ENCODE peak calls at places on chromosomes 3 and 15, in eight cellular contexts. T is prostate gland, W is K562, B is AG10803, G is left ventricle myocardium inferior, K is lower lobe of right lung, Q is heart right ventricle, X is ascending aorta. V is an unnamed sample.

GRCh38 chr15:64775551-64776401 is at the start of gene RBPMS2:
- DNase-seq in T (no peak), W (no peak), B (no peak), G (peak; percentile 49), K (no peak), Q (peak; percentile 39), X (no peak), V (peak; percentile 22)

GRCh38 chr3:197392961-197393360 is 94.5 kb upstream of the DLG1 start:
- DNase-seq in T (no peak), W (no peak), B (no peak), G (no peak), K (no peak), Q (no peak), X (no peak), V (no peak)

GRCh38 chr3:32384938-32385337 is 6.7 kb upstream of the CMTM7 start:
- DNase-seq in T (no peak), W (peak; percentile 30), B (no peak), G (no peak), K (no peak), Q (peak; percentile 69), X (no peak), V (no peak)

GRCh38 chr3:191959876-191960418 is 499.0 kb downstream of the PYDC2 start:
- DNase-seq in T (no peak), W (no peak), B (no peak), G (no peak), K (no peak), Q (no peak), X (no peak), V (no peak)

GRCh38 chr15:75024102-75024636 is 779 bp downstream of the PPCDC start:
- DNase-seq in T (no peak), W (peak; percentile 53), B (peak; percentile 48), G (no peak), K (no peak), Q (no peak), X (no peak), V (peak; percentile 21)

GRCh38 chr3:161600185-161600584 is 103.6 kb downstream of the OTOL1 start:
- DNase-seq in T (no peak), W (no peak), B (peak; percentile 4), G (no peak), K (no peak), Q (no peak), X (no peak), V (no peak)

GRCh38 chr15:96869122-96869521 is 538.6 kb downstream of the NR2F2 start:
- DNase-seq in T (no peak), W (no peak), B (no peak), G (no peak), K (no peak), Q (no peak), X (no peak), V (no peak)

GRCh38 chr3:188003188-188004171 is 150.5 kb upstream of the LPP start:
- DNase-seq in T (no peak), W (no peak), B (no peak), G (no peak), K (no peak), Q (no peak), X (no peak), V (no peak)

GRCh38 chr3:11445883-11446282 is 173.7 kb downstream of the ATG7 start:
- DNase-seq in T (no peak), W (no peak), B (peak; percentile 43), G (no peak), K (no peak), Q (peak; percentile 22), X (no peak), V (peak; percentile 32)

GRCh38 chr3:128487813-128488635 is 5.0 kb downstream of the GATA2 start:
- DNase-seq in T (peak; percentile 96), W (peak; percentile 95), B (peak; percentile 90), G (peak; percentile 89), K (peak; percentile 77), Q (peak; percentile 94), X (no peak), V (peak; percentile 93)

GRCh38 chr3:141553055-141553454 is 66.2 kb downstream of the RASA2 start:
- DNase-seq in T (no peak), W (no peak), B (no peak), G (no peak), K (no peak), Q (no peak), X (no peak), V (no peak)

GRCh38 chr3:157544501-157545139 is 41.4 kb upstream of the VEPH1 start:
- DNase-seq in T (no peak), W (no peak), B (peak; percentile 94), G (no peak), K (no peak), Q (no peak), X (no peak), V (peak; percentile 83)

GRCh38 chr15:47194718-47195117 is 522.6 kb upstream of the SEMA6D start:
- DNase-seq in T (no peak), W (no peak), B (peak; percentile 17), G (no peak), K (no peak), Q (no peak), X (no peak), V (peak; percentile 32)

GRCh38 chr15:53918180-53919079 is 59.8 kb upstream of the UNC13C start:
- DNase-seq in T (no peak), W (no peak), B (no peak), G (no peak), K (no peak), Q (peak; percentile 40), X (no peak), V (no peak)

GRCh38 chr3:70277304-70277703 is 35.1 kb downstream of the MDFIC2 start:
- DNase-seq in T (no peak), W (no peak), B (no peak), G (no peak), K (no peak), Q (no peak), X (no peak), V (no peak)

GRCh38 chr3:58180099-58180880 is 30.5 kb downstream of the DNASE1L3 start:
- DNase-seq in T (no peak), W (no peak), B (no peak), G (no peak), K (no peak), Q (no peak), X (no peak), V (no peak)

GRCh38 chr3:59423707-59424106 is 373.9 kb upstream of the CFAP20DC start:
- DNase-seq in T (no peak), W (no peak), B (no peak), G (no peak), K (no peak), Q (no peak), X (no peak), V (no peak)

GRCh38 chr3:38575279-38575843 is 74.1 kb downstream of the SCN5A start:
- DNase-seq in T (no peak), W (no peak), B (no peak), G (no peak), K (peak; percentile 30), Q (no peak), X (no peak), V (no peak)

GRCh38 chr3:136380530-136380929 is 130.4 kb downstream of the PCCB start:
- DNase-seq in T (no peak), W (no peak), B (peak; percentile 6), G (no peak), K (no peak), Q (no peak), X (no peak), V (peak; percentile 26)
- TF ChIP-seq CTCF in T (no peak), W (no peak), B (no peak), G (no peak), K (no peak), Q (no peak), X (no peak), V (no peak)

GRCh38 chr3:126525091-126525852 is 1.3 kb downstream of the CHST13 start:
- DNase-seq in T (no peak), W (no peak), B (no peak), G (no peak), K (peak; percentile 40), Q (no peak), X (no peak), V (no peak)

GRCh38 chr3:126524429-126524988 is 554 bp downstream of the CHST13 start:
- DNase-seq in T (no peak), W (no peak), B (no peak), G (peak; percentile 37), K (peak; percentile 62), Q (no peak), X (no peak), V (no peak)

GRCh38 chr3:126525853-126526667 is 2.1 kb downstream of the CHST13 start:
- DNase-seq in T (no peak), W (no peak), B (no peak), G (no peak), K (peak; percentile 24), Q (no peak), X (no peak), V (no peak)

GRCh38 chr3:126522363-126522788 is 1.6 kb upstream of the CHST13 start:
- DNase-seq in T (peak; percentile 31), W (peak; percentile 45), B (peak; percentile 44), G (peak; percentile 40), K (peak; percentile 64), Q (peak; percentile 39), X (no peak), V (peak; percentile 40)

GRCh38 chr3:126523745-126524428 is at the start of gene CHST13:
- DNase-seq in T (no peak), W (peak; percentile 35), B (peak; percentile 33), G (peak; percentile 54), K (peak; percentile 73), Q (no peak), X (no peak), V (peak; percentile 49)
- H3K4me3 ChIP-seq in T (peak within 1 kb of the TSS; percentile 29), W (peak within 1 kb of the TSS; percentile 11), B (peak within 1 kb of the TSS; percentile 38), G (peak within 1 kb of the TSS; percentile 64), K (peak within 1 kb of the TSS; percentile 54), Q (peak within 1 kb of the TSS; percentile 47), X (peak within 1 kb of the TSS; percentile 62), V (peak within 1 kb of the TSS; percentile 48)

GRCh38 chr3:44892689-44893088 is 18.3 kb downstream of the TGM4 start:
- DNase-seq in T (no peak), W (no peak), B (no peak), G (no peak), K (no peak), Q (no peak), X (no peak), V (peak; percentile 38)
- TF ChIP-seq CTCF in T (no peak), W (no peak), B (no peak), G (no peak), K (no peak), Q (no peak), X (no peak), V (no peak)

DNA sequence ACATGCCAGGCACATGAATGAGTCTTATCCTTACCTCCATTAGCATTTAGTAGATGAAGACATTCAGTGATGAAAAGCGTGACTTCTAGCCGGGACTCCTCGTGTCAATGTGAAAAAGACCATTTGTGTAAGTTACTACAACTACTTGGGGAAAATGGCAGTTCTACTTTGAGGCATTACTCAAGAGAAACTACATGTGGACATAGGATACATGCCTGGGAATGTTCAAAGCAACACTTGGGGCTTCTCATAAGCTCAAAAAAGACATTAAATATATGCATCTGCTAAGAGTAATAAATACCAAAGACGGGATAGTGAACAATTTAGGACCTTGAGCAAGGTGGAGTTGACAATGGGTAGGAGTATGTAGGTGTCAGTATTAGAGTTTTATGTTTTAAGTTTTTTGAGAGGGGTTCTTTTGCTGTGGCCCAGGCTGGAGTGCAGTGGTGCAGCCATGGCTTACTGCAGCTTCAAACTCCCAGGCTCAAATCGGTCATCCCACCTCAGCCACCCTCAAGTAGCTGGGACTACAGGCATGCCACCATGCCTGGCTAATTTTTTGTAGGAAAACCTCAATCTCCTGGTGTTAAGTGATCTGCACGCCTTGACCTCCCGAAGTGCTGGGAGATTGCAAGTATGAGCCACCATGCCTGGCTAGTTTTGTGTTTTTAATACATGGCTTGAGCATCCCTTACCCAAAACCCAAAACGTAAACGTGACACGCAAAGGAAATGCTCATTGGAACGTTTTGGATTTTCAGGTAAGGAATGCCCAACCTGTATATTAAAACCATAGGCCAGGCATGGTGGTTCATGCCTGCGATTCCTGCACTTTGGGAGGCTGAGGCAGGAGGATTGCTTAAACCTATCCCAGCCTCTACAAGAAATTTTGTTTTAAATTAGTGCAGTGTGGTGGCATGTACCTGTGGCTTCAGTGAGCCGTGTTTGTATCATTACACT is 3.9 kb downstream of the RPLP1 start:
- DNase-seq in T (no peak), W (peak; percentile 33), B (no peak), G (no peak), K (no peak), Q (no peak), X (no peak), V (no peak)
- H3K4me3 ChIP-seq in T (no peak overlapping the region), W (no peak overlapping the region), B (no peak overlapping the region), G (no peak overlapping the region), K (no peak overlapping the region), Q (no peak overlapping the region), X (no peak overlapping the region), V (no peak overlapping the region)